ENCODE peak calls at places on chromosomes 16 and 17, in five cellular contexts. One of them, this sample, is unnamed.

GRCh38 chr17:48724241-48725004 is 1.4 kb downstream of the PRAC2 start:
- DNase-seq in mesendoderm: peak
- DNase-seq in trophoblast cell: peak
- DNase-seq in IMR-90: peak
- DNase-seq in H1: peak
- DNase-seq in this sample: peak

GRCh38 chr17:21125862-21126261 is 902 bp upstream of the DHRS7B start:
- DNase-seq in mesendoderm: no peak
- DNase-seq in trophoblast cell: no peak
- DNase-seq in IMR-90: no peak
- DNase-seq in H1: no peak
- DNase-seq in this sample: no peak

GRCh38 chr17:47235506-47235905 is 18.1 kb upstream of the ITGB3 start:
- DNase-seq in mesendoderm: no peak
- DNase-seq in trophoblast cell: no peak
- DNase-seq in IMR-90: no peak
- DNase-seq in H1: no peak
- DNase-seq in this sample: no peak

GRCh38 chr17:42879596-42879985 is 21.0 kb upstream of the G6PC1 start:
- DNase-seq in mesendoderm: no peak
- DNase-seq in trophoblast cell: no peak
- DNase-seq in IMR-90: peak
- DNase-seq in H1: no peak
- DNase-seq in this sample: no peak

GRCh38 chr16:49737541-49737940 is 118.4 kb downstream of the ZNF423 start:
- DNase-seq in mesendoderm: no peak
- DNase-seq in trophoblast cell: no peak
- DNase-seq in IMR-90: no peak
- DNase-seq in H1: no peak
- DNase-seq in this sample: no peak

GRCh38 chr17:69828087-69828486 is 246.9 kb upstream of the KCNJ16 start:
- DNase-seq in mesendoderm: no peak
- DNase-seq in trophoblast cell: no peak
- DNase-seq in IMR-90: peak
- DNase-seq in H1: no peak
- DNase-seq in this sample: no peak

GRCh38 chr17:74712756-74713155 is at the start of gene CD300LF:
- DNase-seq in mesendoderm: no peak
- DNase-seq in trophoblast cell: peak
- DNase-seq in IMR-90: no peak
- DNase-seq in H1: no peak
- DNase-seq in this sample: no peak

GRCh38 chr16:31429314-31429713 is 1.2 kb upstream of the COX6A2 start:
- DNase-seq in mesendoderm: no peak
- DNase-seq in trophoblast cell: no peak
- DNase-seq in IMR-90: no peak
- DNase-seq in H1: no peak
- DNase-seq in this sample: no peak

GRCh38 chr16:58551496-58551895 is 36.2 kb downstream of the SETD6 start:
- DNase-seq in mesendoderm: peak
- DNase-seq in trophoblast cell: no peak
- DNase-seq in IMR-90: no peak
- DNase-seq in H1: no peak
- DNase-seq in this sample: no peak

GRCh38 chr16:2365895-2366294 is 25.4 kb upstream of the ABCA3 start:
- DNase-seq in mesendoderm: no peak
- DNase-seq in trophoblast cell: peak
- DNase-seq in IMR-90: peak
- DNase-seq in H1: no peak
- DNase-seq in this sample: no peak

GRCh38 chr16:14347706-14348105 is 276.6 kb downstream of the MRTFB start:
- DNase-seq in mesendoderm: no peak
- DNase-seq in trophoblast cell: no peak
- DNase-seq in IMR-90: no peak
- DNase-seq in H1: no peak
- DNase-seq in this sample: no peak

GRCh38 chr16:14350081-14350480 is 279.0 kb downstream of the MRTFB start:
- DNase-seq in mesendoderm: no peak
- DNase-seq in trophoblast cell: no peak
- DNase-seq in IMR-90: no peak
- DNase-seq in H1: no peak
- DNase-seq in this sample: no peak

GRCh38 chr16:14353340-14353739 is 276.7 kb downstream of the PARN start:
- DNase-seq in mesendoderm: peak
- DNase-seq in trophoblast cell: no peak
- DNase-seq in IMR-90: no peak
- DNase-seq in H1: no peak
- DNase-seq in this sample: no peak

GRCh38 chr16:14351647-14352046 is 278.4 kb downstream of the PARN start:
- DNase-seq in mesendoderm: no peak
- DNase-seq in trophoblast cell: peak
- DNase-seq in IMR-90: no peak
- DNase-seq in H1: no peak
- DNase-seq in this sample: no peak

GRCh38 chr16:14350626-14351025 is 279.4 kb downstream of the PARN start:
- DNase-seq in mesendoderm: no peak
- DNase-seq in trophoblast cell: no peak
- DNase-seq in IMR-90: no peak
- DNase-seq in H1: no peak
- DNase-seq in this sample: no peak
- H3K4me3 ChIP-seq in mesendoderm: no peak
- H3K4me3 ChIP-seq in trophoblast cell: no peak
- H3K4me3 ChIP-seq in IMR-90: no peak
- H3K4me3 ChIP-seq in H1: no peak
- H3K4me3 ChIP-seq in this sample: no peak

GRCh38 chr16:77723108-77723514 is 797 bp downstream of the NUDT7 start:
- DNase-seq in mesendoderm: no peak
- DNase-seq in trophoblast cell: peak
- DNase-seq in IMR-90: peak
- DNase-seq in H1: no peak
- DNase-seq in this sample: no peak
- H3K18ac ChIP-seq in mesendoderm: no peak
- H3K18ac ChIP-seq in trophoblast cell: no peak
- H3K18ac ChIP-seq in IMR-90: peak
- H3K18ac ChIP-seq in H1: no peak
- H3K18ac ChIP-seq in this sample: no peak

DNA sequence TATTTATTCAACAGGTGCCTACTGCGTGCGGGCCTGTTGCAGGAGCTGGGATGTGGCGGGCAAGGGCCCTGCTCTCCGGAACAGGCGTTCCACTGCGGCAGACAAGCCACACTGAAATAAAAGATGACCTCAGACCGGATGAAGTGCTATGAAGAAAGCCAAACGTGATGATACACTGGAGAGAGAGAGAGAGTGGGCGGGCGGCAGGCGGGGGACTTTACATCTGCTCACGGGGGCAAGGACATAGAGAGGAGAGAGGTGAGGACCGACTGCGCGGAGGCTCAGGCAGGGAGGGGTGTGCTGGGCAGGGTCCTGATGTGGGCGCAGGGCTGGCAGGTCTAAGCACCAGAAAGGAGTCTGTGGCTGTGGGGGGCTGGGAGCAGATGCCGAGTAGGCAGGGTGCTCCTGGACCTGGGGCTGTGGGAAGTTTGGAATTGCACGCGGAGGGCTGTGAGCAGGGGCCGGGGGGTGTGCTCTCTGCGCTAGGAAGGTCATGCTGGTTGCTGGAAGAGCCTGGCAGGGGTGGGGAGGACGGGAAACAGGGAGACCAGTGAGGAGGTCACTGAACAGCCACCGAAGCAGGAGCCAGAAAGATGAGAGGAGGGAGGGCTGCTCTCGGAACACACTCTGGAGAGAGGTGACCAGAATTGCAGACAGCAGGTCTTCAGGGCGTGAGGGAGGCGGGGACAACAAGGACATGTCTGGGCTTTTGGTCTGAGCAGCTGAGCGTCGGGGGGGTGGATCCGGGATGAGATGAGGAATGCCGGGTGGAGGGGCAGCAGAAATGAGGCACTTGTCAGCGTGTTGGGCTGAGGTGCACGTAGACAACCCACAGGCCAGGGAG is 9.9 kb downstream of the MXRA7 start:
- DNase-seq in mesendoderm: peak
- DNase-seq in trophoblast cell: peak
- DNase-seq in IMR-90: peak
- DNase-seq in H1: no peak
- DNase-seq in this sample: no peak
- H2BK5ac ChIP-seq in mesendoderm: no peak
- H2BK5ac ChIP-seq in trophoblast cell: no peak
- H2BK5ac ChIP-seq in IMR-90: peak
- H2BK5ac ChIP-seq in H1: peak
- H2BK5ac ChIP-seq in this sample: peak

GRCh38 chr16:75007443-75007842 is 8.6 kb downstream of the ZNRF1 start:
- DNase-seq in mesendoderm: no peak
- DNase-seq in trophoblast cell: no peak
- DNase-seq in IMR-90: no peak
- DNase-seq in H1: no peak
- DNase-seq in this sample: no peak
- H3K4me3 ChIP-seq in mesendoderm: no peak
- H3K4me3 ChIP-seq in trophoblast cell: no peak
- H3K4me3 ChIP-seq in IMR-90: no peak
- H3K4me3 ChIP-seq in H1: no peak
- H3K4me3 ChIP-seq in this sample: no peak

GRCh38 chr17:61459434-61459809 is 7.2 kb downstream of the TBX4 start:
- DNase-seq in mesendoderm: no peak
- DNase-seq in trophoblast cell: no peak
- DNase-seq in IMR-90: no peak
- DNase-seq in H1: no peak
- DNase-seq in this sample: no peak

GRCh38 chr17:61457226-61457983 is 5.2 kb downstream of the TBX4 start:
- DNase-seq in mesendoderm: no peak
- DNase-seq in trophoblast cell: no peak
- DNase-seq in IMR-90: no peak
- DNase-seq in H1: peak
- DNase-seq in this sample: no peak

GRCh38 chr17:61458000-61458399 is 5.8 kb downstream of the TBX4 start:
- DNase-seq in mesendoderm: no peak
- DNase-seq in trophoblast cell: no peak
- DNase-seq in IMR-90: no peak
- DNase-seq in H1: no peak
- DNase-seq in this sample: no peak

GRCh38 chr17:61459968-61460718 is 7.9 kb downstream of the TBX4 start:
- DNase-seq in mesendoderm: no peak
- DNase-seq in trophoblast cell: no peak
- DNase-seq in IMR-90: no peak
- DNase-seq in H1: peak
- DNase-seq in this sample: no peak

GRCh38 chr17:61458491-61459433 is 6.5 kb downstream of the TBX4 start:
- DNase-seq in mesendoderm: peak
- DNase-seq in trophoblast cell: no peak
- DNase-seq in IMR-90: no peak
- DNase-seq in H1: peak
- DNase-seq in this sample: no peak
- H3K18ac ChIP-seq in mesendoderm: no peak
- H3K18ac ChIP-seq in trophoblast cell: no peak
- H3K18ac ChIP-seq in IMR-90: no peak
- H3K18ac ChIP-seq in H1: no peak
- H3K18ac ChIP-seq in this sample: no peak

DNA sequence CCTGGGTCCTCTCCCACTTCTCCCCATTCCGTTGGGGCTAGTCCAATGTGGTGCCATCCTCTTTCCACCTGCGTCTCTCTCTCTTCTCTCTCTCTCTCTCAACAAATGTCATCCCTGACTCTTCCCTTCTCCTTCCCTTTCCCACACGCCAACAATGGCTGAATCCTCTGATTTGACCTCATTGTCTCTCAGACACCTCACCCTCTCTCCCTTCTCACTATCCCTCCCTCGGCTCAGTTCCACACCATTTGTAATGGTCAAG is 628 bp upstream of the ZNF18 start:
- DNase-seq in mesendoderm: no peak
- DNase-seq in trophoblast cell: no peak
- DNase-seq in IMR-90: no peak
- DNase-seq in H1: no peak
- DNase-seq in this sample: no peak
- H2BK5ac ChIP-seq in mesendoderm: no peak
- H2BK5ac ChIP-seq in trophoblast cell: no peak
- H2BK5ac ChIP-seq in IMR-90: no peak
- H2BK5ac ChIP-seq in H1: peak
- H2BK5ac ChIP-seq in this sample: peak

GRCh38 chr16:80946481-80946880 is 60.2 kb downstream of the CMC2 start:
- DNase-seq in mesendoderm: no peak
- DNase-seq in trophoblast cell: no peak
- DNase-seq in IMR-90: no peak
- DNase-seq in H1: no peak
- DNase-seq in this sample: no peak
- H3K4me3 ChIP-seq in mesendoderm: no peak
- H3K4me3 ChIP-seq in trophoblast cell: no peak
- H3K4me3 ChIP-seq in IMR-90: no peak
- H3K4me3 ChIP-seq in H1: no peak
- H3K4me3 ChIP-seq in this sample: no peak

GRCh38 chr16:86297391-86297790 is 212.9 kb upstream of the FOXF1 start:
- DNase-seq in mesendoderm: no peak
- DNase-seq in trophoblast cell: no peak
- DNase-seq in IMR-90: peak
- DNase-seq in H1: no peak
- DNase-seq in this sample: no peak

GRCh38 chr16:86299882-86300490 is 210.3 kb upstream of the FOXF1 start:
- DNase-seq in mesendoderm: no peak
- DNase-seq in trophoblast cell: no peak
- DNase-seq in IMR-90: no peak
- DNase-seq in H1: no peak
- DNase-seq in this sample: no peak

GRCh38 chr16:86296263-86296662 is 214.1 kb upstream of the FOXF1 start:
- DNase-seq in mesendoderm: no peak
- DNase-seq in trophoblast cell: no peak
- DNase-seq in IMR-90: no peak
- DNase-seq in H1: no peak
- DNase-seq in this sample: no peak

GRCh38 chr16:86300746-86301480 is 209.4 kb upstream of the FOXF1 start:
- DNase-seq in mesendoderm: peak
- DNase-seq in trophoblast cell: no peak
- DNase-seq in IMR-90: peak
- DNase-seq in H1: no peak
- DNase-seq in this sample: no peak

DNA sequence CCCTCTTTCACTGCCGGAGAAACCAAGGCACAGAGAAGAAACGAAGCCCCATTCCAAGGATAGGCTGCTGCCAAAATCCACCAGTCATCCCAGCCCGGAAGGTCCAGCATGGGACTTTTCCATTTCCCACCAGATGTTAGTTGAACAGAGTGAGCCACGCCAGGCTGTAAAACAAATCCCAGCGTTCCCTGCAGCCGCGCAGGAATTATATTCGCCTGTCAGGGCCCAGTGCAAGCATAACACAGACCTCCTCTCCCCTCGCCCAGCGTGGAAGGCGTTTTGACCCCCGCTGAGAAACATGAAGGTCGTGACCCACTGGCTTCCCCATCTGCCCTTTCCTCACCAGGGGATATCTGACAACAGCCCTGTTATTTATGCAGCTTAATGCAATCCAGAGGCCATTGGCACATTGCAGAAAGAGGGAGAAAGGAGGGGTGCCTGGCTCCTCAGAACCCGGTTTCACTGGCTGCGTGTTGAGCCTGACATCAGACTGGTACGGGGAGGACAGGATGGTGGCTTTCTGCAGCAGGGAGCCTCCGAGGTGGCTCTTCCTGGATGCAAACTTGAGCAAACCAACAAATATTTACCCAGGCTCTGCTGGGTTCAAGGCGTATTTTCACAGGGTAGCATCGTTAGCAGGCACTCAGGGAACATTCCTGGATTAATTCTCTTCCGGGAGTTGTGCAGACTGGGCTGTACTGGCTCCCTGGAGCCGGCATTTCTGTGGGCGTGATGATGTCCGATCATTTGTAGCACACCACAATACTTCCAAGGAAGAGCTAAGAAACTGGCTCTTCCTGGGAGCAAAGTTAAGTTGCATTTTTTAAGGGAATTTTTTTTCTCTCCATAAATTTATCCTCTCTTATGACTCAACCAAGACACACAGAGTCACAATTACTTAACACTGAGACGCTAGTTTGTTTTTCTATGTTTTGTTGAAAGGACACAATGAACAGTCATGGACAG is 211.9 kb upstream of the FOXF1 start:
- DNase-seq in mesendoderm: no peak
- DNase-seq in trophoblast cell: no peak
- DNase-seq in IMR-90: peak
- DNase-seq in H1: no peak
- DNase-seq in this sample: no peak
- H3K18ac ChIP-seq in mesendoderm: no peak
- H3K18ac ChIP-seq in trophoblast cell: no peak
- H3K18ac ChIP-seq in IMR-90: peak
- H3K18ac ChIP-seq in H1: no peak
- H3K18ac ChIP-seq in this sample: peak

This sample was measured in neuronal stem cell.